ENCODE peak calls at places on chromosome X, in five cellular contexts. T is A549, S is HepG2, L is HCT116, O is K562. G is an unnamed sample.

GRCh38 chrX:44898411-44899221 is 25.6 kb downstream of the KDM6A start:
- DNase-seq in T (no peak), S (peak; percentile 20), L (no peak), O (peak; percentile 63), G (peak; percentile 46)

GRCh38 chrX:17531500-17531899 is 156.5 kb downstream of the NHS start:
- DNase-seq in T (no peak), S (no peak), L (no peak), O (no peak), G (no peak)

GRCh38 chrX:120463241-120463640 is 5.9 kb downstream of the LAMP2 start:
- DNase-seq in T (peak; percentile 10), S (peak; percentile 6), L (no peak), O (peak; percentile 39), G (peak; percentile 45)

GRCh38 chrX:31266172-31267076 is 194.6 kb upstream of the FTHL17 start:
- DNase-seq in T (no peak), S (peak; percentile 25), L (no peak), O (peak; percentile 42), G (no peak)

GRCh38 chrX:109140463-109140862 is 341.4 kb downstream of the GUCY2F start:
- DNase-seq in T (no peak), S (no peak), L (no peak), O (no peak), G (no peak)

GRCh38 chrX:136525738-136526606 is 6.0 kb upstream of the VGLL1 start:
- DNase-seq in T (peak; percentile 20), S (no peak), L (no peak), O (peak; percentile 10), G (peak; percentile 85)

GRCh38 chrX:7088968-7089615 is 58.4 kb upstream of the STS start:
- DNase-seq in T (no peak), S (no peak), L (no peak), O (peak; percentile 7), G (no peak)

GRCh38 chrX:118883994-118884393 is 60.4 kb downstream of the ZCCHC12 start:
- DNase-seq in T (no peak), S (no peak), L (no peak), O (peak; percentile 19), G (no peak)

GRCh38 chrX:108034725-108035124 is 10.1 kb upstream of the VSIG1 start:
- DNase-seq in T (no peak), S (no peak), L (no peak), O (no peak), G (no peak)

GRCh38 chrX:48648299-48648698 is 35.3 kb upstream of the WAS start:
- DNase-seq in T (peak; percentile 53), S (peak; percentile 28), L (no peak), O (peak; percentile 48), G (peak; percentile 45)
- TF ChIP-seq CEBPB in T (no peak), S (no peak), L (no peak), O (no peak), G (no peak)

DNA sequence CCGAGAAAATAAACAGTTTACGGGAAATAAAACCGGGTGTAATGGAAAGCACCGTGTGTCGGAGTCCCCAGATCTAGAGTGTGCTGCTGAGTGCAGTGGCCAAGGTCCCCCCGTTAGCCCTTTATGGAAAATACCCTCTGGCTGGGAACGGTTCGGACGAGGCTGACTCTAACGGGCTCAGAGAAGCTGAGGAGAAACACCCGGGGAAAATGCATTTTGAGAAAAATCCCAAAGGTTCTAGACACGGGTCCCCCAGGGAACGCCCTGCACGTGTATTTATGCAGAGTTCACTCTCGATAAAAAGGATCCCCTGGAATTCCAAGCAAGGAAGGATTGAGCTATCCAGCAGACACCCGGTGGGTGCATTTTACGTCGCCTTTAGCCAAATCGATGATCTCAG is 177.2 kb downstream of the CRLF2 start:
- DNase-seq in T (no peak), S (no peak), L (no peak), O (no peak), G (no peak)
- TF ChIP-seq CEBPB in T (no peak), S (no peak), L (no peak), O (no peak), G (no peak)

DNA sequence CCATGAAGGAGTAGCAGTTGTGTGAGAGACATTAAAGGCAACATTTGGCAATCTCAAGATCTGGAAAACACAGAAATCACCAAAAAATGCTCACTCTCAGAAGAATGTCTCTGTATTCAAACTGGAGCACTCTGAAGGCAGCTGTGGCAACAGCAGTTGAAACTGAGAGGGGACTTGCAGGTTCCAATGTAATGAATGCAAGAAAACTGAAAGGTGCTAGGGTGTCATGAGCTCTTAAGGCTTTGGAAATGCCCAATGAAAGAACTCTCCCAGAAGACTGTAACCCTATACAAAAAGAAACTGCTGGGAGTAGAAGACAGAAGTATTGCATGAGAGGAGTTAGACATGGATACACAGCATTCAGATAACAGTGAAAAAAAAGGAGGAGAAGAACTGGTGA is 118.2 kb upstream of the HTR2C start:
- DNase-seq in T (no peak), S (no peak), L (no peak), O (no peak), G (no peak)
- TF ChIP-seq CEBPB in T (no peak), S (no peak), L (no peak), O (no peak), G (no peak)

DNA sequence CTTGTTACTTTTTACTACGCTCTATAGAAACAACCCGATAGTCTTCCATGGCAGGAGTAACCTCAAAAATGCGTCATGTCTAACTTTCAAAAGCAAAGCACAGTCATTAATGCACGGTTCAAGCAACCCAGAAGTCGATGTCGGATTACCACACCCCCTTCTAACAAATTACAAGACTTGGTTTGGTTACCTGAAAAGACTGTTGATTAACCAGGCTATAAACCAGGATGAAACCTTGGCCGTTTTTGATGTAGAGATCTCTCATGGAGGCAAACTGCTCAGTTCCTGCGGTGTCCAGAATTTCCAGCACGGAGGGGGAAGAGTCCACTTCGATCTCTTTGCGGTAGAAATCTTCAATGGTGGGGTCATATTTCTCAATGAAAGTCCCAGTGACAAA is 2.4 kb downstream of the RAP2C start:
- DNase-seq in T (peak; percentile 6), S (no peak), L (no peak), O (no peak), G (peak; percentile 43)
- TF ChIP-seq CEBPB in T (no peak), S (no peak), L (no peak), O (no peak), G (no peak)

DNA sequence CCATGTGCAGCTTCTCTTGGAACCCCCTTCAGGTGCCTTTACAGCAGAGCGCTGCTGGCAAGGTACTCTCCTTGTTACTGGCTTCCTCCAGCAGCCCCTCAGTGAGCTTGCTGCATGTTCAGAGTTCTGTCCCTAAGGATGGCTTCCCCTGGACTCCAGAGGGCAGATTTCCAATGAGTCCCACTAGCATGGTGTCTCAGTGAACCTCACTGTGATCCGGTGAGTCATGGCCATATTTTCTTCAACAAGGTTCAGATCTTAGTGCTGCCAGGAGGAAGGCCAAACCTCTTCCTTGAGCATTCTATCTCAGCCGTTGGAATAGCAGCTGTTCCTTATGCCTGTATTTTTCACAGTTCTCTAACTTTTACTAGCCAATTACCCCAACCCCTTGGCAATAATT is 98.8 kb downstream of the CASK start:
- DNase-seq in T (peak; percentile 27), S (no peak), L (peak; percentile 51), O (no peak), G (peak; percentile 71)
- TF ChIP-seq CEBPB in T (no peak), S (no peak), L (no peak), O (no peak), G (no peak)

G was measured in IMR-90.